ENCODE peak calls at places on chromosomes 16 and 17, in six cellular contexts. C is kidney tubule cell; J is IMR-90; L is pancreas; U is NCI-H1930; G is activated T-helper 1 cell treated with anti-CD3 and anti-CD28 coated beads, Interleukin-12 subunit alpha, Interleukin-12 subunit beta, Interleukin-2, Interleukin-4 antibody, amounts not matched to agents 30 ng/mL and 10 ng/mL and 1 ng/mL, durations not matched to agents 14 hours and 24 hours and 36 hours. E is an unnamed sample.

GRCh38 chr17:50931003-50931878 is 65.1 kb upstream of the TOB1 start:
- DNase-seq in C (peak), J (peak), L (peak), U (peak), G (peak), E (peak)

GRCh38 chr16:9256196-9256595 is 164.8 kb downstream of the HAPSTR1 start:
- DNase-seq in C (peak), J (no peak), L (peak), U (peak), G (no peak), E (no peak)

GRCh38 chr17:80898706-80899105 is 92.9 kb upstream of the CHMP6 start:
- DNase-seq in C (peak), J (no peak), L (no peak), U (no peak), G (no peak), E (no peak)

GRCh38 chr17:62895650-62896301 is 70.3 kb upstream of the TANC2 start:
- DNase-seq in C (peak), J (peak), L (no peak), U (no peak), G (no peak), E (no peak)

GRCh38 chr16:87724490-87725291 is 41.1 kb downstream of the KLHDC4 start:
- DNase-seq in C (no peak), J (no peak), L (no peak), U (no peak), G (no peak), E (no peak)

GRCh38 chr17:72719582-72720493 is 372.6 kb downstream of the SLC39A11 start:
- DNase-seq in C (no peak), J (peak), L (no peak), U (no peak), G (peak), E (no peak)

GRCh38 chr16:24539850-24540484 is 601 bp downstream of the RBBP6 start:
- DNase-seq in C (no peak), J (peak), L (peak), U (no peak), G (peak), E (no peak)

GRCh38 chr16:27640277-27640600 is 90.3 kb downstream of the KATNIP start:
- DNase-seq in C (no peak), J (no peak), L (no peak), U (no peak), G (no peak), E (no peak)

GRCh38 chr16:56841233-56841632 is 23.8 kb upstream of the SLC12A3 start:
- DNase-seq in C (no peak), J (peak), L (no peak), U (no peak), G (no peak), E (no peak)

GRCh38 chr17:4209611-4210010 is 54.2 kb downstream of the ANKFY1 start:
- DNase-seq in C (no peak), J (no peak), L (no peak), U (no peak), G (no peak), E (no peak)

GRCh38 chr17:37607637-37608368 is 1.4 kb downstream of the SYNRG start:
- DNase-seq in C (peak), J (no peak), L (no peak), U (no peak), G (peak), E (no peak)

GRCh38 chr17:7832431-7832830 is 1.6 kb upstream of the KDM6B start:
- DNase-seq in C (no peak), J (no peak), L (no peak), U (no peak), G (no peak), E (no peak)

GRCh38 chr17:79628861-79629547 is 18.2 kb upstream of the RBFOX3 start:
- DNase-seq in C (no peak), J (no peak), L (peak), U (no peak), G (no peak), E (no peak)

GRCh38 chr16:52812945-52813556 is 239.6 kb downstream of the CHD9NB start:
- DNase-seq in C (peak), J (peak), L (no peak), U (no peak), G (no peak), E (no peak)

GRCh38 chr17:7439462-7440112 is at the start of gene FGF11:
- DNase-seq in C (peak), J (no peak), L (no peak), U (no peak), G (no peak), E (no peak)

GRCh38 chr17:19773534-19773933 is 25.4 kb upstream of the ALDH3A1 start:
- DNase-seq in C (no peak), J (no peak), L (no peak), U (no peak), G (no peak), E (no peak)

GRCh38 chr17:44038604-44039007 is 23.8 kb upstream of the TMEM101 start:
- DNase-seq in C (peak), J (no peak), L (no peak), U (no peak), G (no peak), E (no peak)

GRCh38 chr17:73638556-73638955 is 5.7 kb downstream of the SDK2 start:
- DNase-seq in C (no peak), J (no peak), L (no peak), U (no peak), G (no peak), E (no peak)

GRCh38 chr17:81884520-81884919 is 6.9 kb downstream of the ALYREF start:
- DNase-seq in C (no peak), J (no peak), L (no peak), U (no peak), G (no peak), E (no peak)

GRCh38 chr16:21169249-21169981 is 10.9 kb downstream of the LDAF1 start:
- DNase-seq in C (peak), J (peak), L (no peak), U (no peak), G (no peak), E (no peak)

GRCh38 chr17:28369684-28370034 is 448 bp downstream of the VTN start:
- DNase-seq in C (no peak), J (no peak), L (no peak), U (peak), G (no peak), E (no peak)

GRCh38 chr17:44198721-44199552 is 747 bp downstream of the ATXN7L3 start:
- DNase-seq in C (peak), J (peak), L (peak), U (peak), G (peak), E (no peak)

GRCh38 chr16:85860413-85861094 is 38.4 kb upstream of the IRF8 start:
- DNase-seq in C (no peak), J (no peak), L (no peak), U (no peak), G (no peak), E (no peak)

GRCh38 chr16:56317998-56318912 is 107.1 kb downstream of the AMFR start:
- DNase-seq in C (peak), J (peak), L (peak), U (peak), G (peak), E (no peak)

GRCh38 chr16:17270111-17270510 is 200.6 kb downstream of the XYLT1 start:
- DNase-seq in C (no peak), J (no peak), L (no peak), U (no peak), G (no peak), E (no peak)

GRCh38 chr17:65173951-65174683 is 36.9 kb downstream of the RGS9 start:
- DNase-seq in C (no peak), J (no peak), L (no peak), U (no peak), G (no peak), E (no peak)

E was measured in NCI-H1417 treated with DMSO at 0.1 percent for 48 hours.